ENCODE peak calls at places on chromosomes 6 and 20, in eight cellular contexts. One of them, this sample, is unnamed.

GRCh38 chr6:113690255-113690956 is 166.7 kb upstream of the MARCKS start:
- DNase-seq in cardiac fibroblast: peak
- DNase-seq in GM12864: no peak
- DNase-seq in CD8-positive, alpha-beta T cell: no peak
- DNase-seq in ovary: no peak
- DNase-seq in BJ: no peak
- DNase-seq in uterus: no peak
- DNase-seq in kidney epithelial cell: peak
- DNase-seq in this sample: peak

GRCh38 chr6:24453921-24454320 is 35.5 kb downstream of the GPLD1 start:
- DNase-seq in cardiac fibroblast: no peak
- DNase-seq in GM12864: no peak
- DNase-seq in CD8-positive, alpha-beta T cell: no peak
- DNase-seq in ovary: no peak
- DNase-seq in BJ: no peak
- DNase-seq in uterus: no peak
- DNase-seq in kidney epithelial cell: no peak
- DNase-seq in this sample: no peak

GRCh38 chr6:106608080-106608668 is 21.1 kb downstream of the RTN4IP1 start:
- DNase-seq in cardiac fibroblast: peak
- DNase-seq in GM12864: peak
- DNase-seq in CD8-positive, alpha-beta T cell: no peak
- DNase-seq in ovary: no peak
- DNase-seq in BJ: no peak
- DNase-seq in uterus: no peak
- DNase-seq in kidney epithelial cell: peak
- DNase-seq in this sample: no peak

GRCh38 chr6:155128971-155129370 is 133.9 kb downstream of the TIAM2 start:
- DNase-seq in cardiac fibroblast: no peak
- DNase-seq in GM12864: no peak
- DNase-seq in CD8-positive, alpha-beta T cell: no peak
- DNase-seq in ovary: no peak
- DNase-seq in BJ: no peak
- DNase-seq in uterus: no peak
- DNase-seq in kidney epithelial cell: no peak
- DNase-seq in this sample: no peak

GRCh38 chr20:7790189-7790588 is 150.1 kb downstream of the HAO1 start:
- DNase-seq in cardiac fibroblast: peak
- DNase-seq in GM12864: no peak
- DNase-seq in CD8-positive, alpha-beta T cell: no peak
- DNase-seq in ovary: no peak
- DNase-seq in BJ: no peak
- DNase-seq in uterus: no peak
- DNase-seq in kidney epithelial cell: no peak
- DNase-seq in this sample: no peak

GRCh38 chr6:149012040-149012545 is 265.3 kb downstream of the UST start:
- DNase-seq in cardiac fibroblast: peak
- DNase-seq in GM12864: no peak
- DNase-seq in CD8-positive, alpha-beta T cell: no peak
- DNase-seq in ovary: no peak
- DNase-seq in BJ: peak
- DNase-seq in uterus: peak
- DNase-seq in kidney epithelial cell: peak
- DNase-seq in this sample: peak

GRCh38 chr20:10040070-10040970 is 5.5 kb downstream of the ANKEF1 start:
- DNase-seq in cardiac fibroblast: peak
- DNase-seq in GM12864: no peak
- DNase-seq in CD8-positive, alpha-beta T cell: no peak
- DNase-seq in ovary: no peak
- DNase-seq in BJ: peak
- DNase-seq in uterus: no peak
- DNase-seq in kidney epithelial cell: no peak
- DNase-seq in this sample: peak

GRCh38 chr20:24966317-24967012 is 17.4 kb downstream of the CST7 start:
- DNase-seq in cardiac fibroblast: no peak
- DNase-seq in GM12864: no peak
- DNase-seq in CD8-positive, alpha-beta T cell: no peak
- DNase-seq in ovary: no peak
- DNase-seq in BJ: no peak
- DNase-seq in uterus: no peak
- DNase-seq in kidney epithelial cell: no peak
- DNase-seq in this sample: no peak

GRCh38 chr6:34066772-34067770 is 78.8 kb downstream of the GRM4 start:
- DNase-seq in cardiac fibroblast: no peak
- DNase-seq in GM12864: no peak
- DNase-seq in CD8-positive, alpha-beta T cell: no peak
- DNase-seq in ovary: no peak
- DNase-seq in BJ: no peak
- DNase-seq in uterus: no peak
- DNase-seq in kidney epithelial cell: no peak
- DNase-seq in this sample: no peak

GRCh38 chr20:50731930-50732690 is 730 bp downstream of the PARD6B start:
- DNase-seq in cardiac fibroblast: no peak
- DNase-seq in GM12864: no peak
- DNase-seq in CD8-positive, alpha-beta T cell: no peak
- DNase-seq in ovary: no peak
- DNase-seq in BJ: no peak
- DNase-seq in uterus: no peak
- DNase-seq in kidney epithelial cell: no peak
- DNase-seq in this sample: no peak

GRCh38 chr20:50734730-50735679 is 3.6 kb downstream of the PARD6B start:
- DNase-seq in cardiac fibroblast: no peak
- DNase-seq in GM12864: no peak
- DNase-seq in CD8-positive, alpha-beta T cell: no peak
- DNase-seq in ovary: no peak
- DNase-seq in BJ: no peak
- DNase-seq in uterus: no peak
- DNase-seq in kidney epithelial cell: no peak
- DNase-seq in this sample: no peak

GRCh38 chr20:50735813-50736212 is 4.4 kb downstream of the PARD6B start:
- DNase-seq in cardiac fibroblast: no peak
- DNase-seq in GM12864: no peak
- DNase-seq in CD8-positive, alpha-beta T cell: no peak
- DNase-seq in ovary: no peak
- DNase-seq in BJ: no peak
- DNase-seq in uterus: no peak
- DNase-seq in kidney epithelial cell: no peak
- DNase-seq in this sample: no peak

GRCh38 chr20:50731055-50731929 is at the start of gene PARD6B:
- DNase-seq in cardiac fibroblast: peak
- DNase-seq in GM12864: peak
- DNase-seq in CD8-positive, alpha-beta T cell: peak
- DNase-seq in ovary: peak
- DNase-seq in BJ: peak
- DNase-seq in uterus: peak
- DNase-seq in kidney epithelial cell: peak
- DNase-seq in this sample: peak

DNA sequence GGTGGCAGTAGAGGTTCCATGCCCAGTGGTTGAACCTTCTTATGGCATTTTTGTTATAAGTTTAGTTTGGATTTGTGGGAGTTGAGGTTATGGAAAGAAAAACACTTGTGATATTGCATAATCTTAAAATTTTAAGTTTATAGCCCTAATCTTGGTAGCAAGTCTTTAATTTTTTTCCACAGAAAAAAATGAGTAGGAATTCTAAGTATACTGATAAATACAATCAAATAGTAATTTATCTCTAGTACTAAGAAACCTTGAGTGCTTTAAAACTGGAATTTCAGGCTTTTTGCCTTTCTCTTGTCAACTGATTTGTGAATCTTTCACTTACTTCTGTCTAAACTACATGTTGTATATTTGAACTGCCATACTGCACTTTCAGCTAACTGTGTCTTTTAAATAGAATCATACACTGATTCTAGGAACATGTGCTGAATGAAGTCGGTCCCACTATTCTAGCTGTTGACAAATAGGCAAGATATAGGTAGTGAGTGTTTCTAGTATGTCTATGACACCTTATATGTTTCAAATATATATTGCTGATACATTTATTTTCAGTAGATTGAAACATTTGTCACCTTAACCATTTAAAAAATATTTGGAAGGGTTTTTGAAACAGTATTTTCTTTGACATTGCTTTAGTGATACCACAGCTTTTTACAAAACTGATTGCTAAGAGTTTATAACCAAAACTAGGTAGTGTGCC is 2.4 kb downstream of the PARD6B start:
- DNase-seq in cardiac fibroblast: no peak
- DNase-seq in GM12864: no peak
- DNase-seq in CD8-positive, alpha-beta T cell: no peak
- DNase-seq in ovary: no peak
- DNase-seq in BJ: no peak
- DNase-seq in uterus: no peak
- DNase-seq in kidney epithelial cell: no peak
- DNase-seq in this sample: no peak
- H3K4me3 ChIP-seq in cardiac fibroblast: no peak
- H3K4me3 ChIP-seq in GM12864: no peak
- H3K4me3 ChIP-seq in CD8-positive, alpha-beta T cell: no peak
- H3K4me3 ChIP-seq in ovary: no peak
- H3K4me3 ChIP-seq in BJ: no peak
- H3K4me3 ChIP-seq in uterus: no peak
- H3K4me3 ChIP-seq in kidney epithelial cell: peak
- H3K4me3 ChIP-seq in this sample: no peak

DNA sequence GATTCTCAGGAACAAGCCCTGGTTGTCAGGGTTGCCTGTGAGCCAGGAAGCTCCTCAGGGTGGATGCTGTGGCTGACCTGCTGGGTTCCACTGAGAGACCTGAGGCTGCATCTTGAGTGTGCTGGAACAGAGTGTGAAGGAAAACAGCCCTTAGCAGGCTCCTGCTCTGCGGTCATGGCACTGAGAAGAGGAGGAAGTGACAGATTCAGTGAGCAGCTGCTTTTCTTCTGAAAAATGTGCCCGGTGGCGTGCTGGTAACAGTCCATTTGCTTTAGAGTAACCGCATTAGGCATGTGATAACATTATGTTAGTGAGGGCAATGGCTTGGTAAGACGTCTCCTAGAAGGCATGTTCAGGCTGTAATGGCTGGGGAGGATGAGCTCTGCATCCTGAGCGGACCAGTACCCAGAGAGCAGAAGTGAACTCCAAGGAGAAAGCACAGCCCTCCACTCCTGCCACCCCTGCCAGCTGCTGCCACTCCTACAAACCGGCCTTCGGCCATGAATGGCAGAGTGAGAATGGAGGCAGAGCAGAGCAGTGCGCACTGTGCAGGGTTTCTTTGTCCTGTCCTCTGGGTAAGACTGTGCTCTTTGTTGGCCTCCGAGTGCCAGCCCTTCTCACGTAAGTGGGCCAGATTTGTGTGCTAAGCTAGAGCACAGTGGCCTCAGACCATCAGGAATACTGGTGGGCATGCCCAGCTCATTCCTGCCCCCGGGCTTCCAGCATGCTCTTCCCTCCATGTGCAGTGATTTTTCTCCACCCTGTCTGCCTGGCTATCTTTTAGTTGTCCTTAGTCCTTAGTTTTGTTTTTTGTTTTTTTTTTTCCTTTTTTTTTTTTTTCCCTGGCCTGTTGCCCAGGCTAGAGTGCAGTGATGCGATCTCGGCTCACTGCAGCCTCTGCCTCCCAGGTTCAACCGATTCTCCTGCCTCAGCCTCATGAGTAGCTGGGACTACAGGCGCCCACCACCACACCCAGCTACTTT is 98.1 kb upstream of the VSTM2L start:
- DNase-seq in cardiac fibroblast: peak
- DNase-seq in GM12864: peak
- DNase-seq in CD8-positive, alpha-beta T cell: no peak
- DNase-seq in ovary: no peak
- DNase-seq in BJ: no peak
- DNase-seq in uterus: no peak
- DNase-seq in kidney epithelial cell: no peak
- DNase-seq in this sample: no peak
- H3K4me3 ChIP-seq in cardiac fibroblast: no peak
- H3K4me3 ChIP-seq in GM12864: peak
- H3K4me3 ChIP-seq in CD8-positive, alpha-beta T cell: no peak
- H3K4me3 ChIP-seq in ovary: no peak
- H3K4me3 ChIP-seq in BJ: no peak
- H3K4me3 ChIP-seq in uterus: no peak
- H3K4me3 ChIP-seq in kidney epithelial cell: no peak
- H3K4me3 ChIP-seq in this sample: no peak

GRCh38 chr6:120010075-120010474 is 660.5 kb upstream of the MAN1A1 start:
- DNase-seq in cardiac fibroblast: no peak
- DNase-seq in GM12864: no peak
- DNase-seq in CD8-positive, alpha-beta T cell: no peak
- DNase-seq in ovary: no peak
- DNase-seq in BJ: no peak
- DNase-seq in uterus: no peak
- DNase-seq in kidney epithelial cell: no peak
- DNase-seq in this sample: no peak

DNA sequence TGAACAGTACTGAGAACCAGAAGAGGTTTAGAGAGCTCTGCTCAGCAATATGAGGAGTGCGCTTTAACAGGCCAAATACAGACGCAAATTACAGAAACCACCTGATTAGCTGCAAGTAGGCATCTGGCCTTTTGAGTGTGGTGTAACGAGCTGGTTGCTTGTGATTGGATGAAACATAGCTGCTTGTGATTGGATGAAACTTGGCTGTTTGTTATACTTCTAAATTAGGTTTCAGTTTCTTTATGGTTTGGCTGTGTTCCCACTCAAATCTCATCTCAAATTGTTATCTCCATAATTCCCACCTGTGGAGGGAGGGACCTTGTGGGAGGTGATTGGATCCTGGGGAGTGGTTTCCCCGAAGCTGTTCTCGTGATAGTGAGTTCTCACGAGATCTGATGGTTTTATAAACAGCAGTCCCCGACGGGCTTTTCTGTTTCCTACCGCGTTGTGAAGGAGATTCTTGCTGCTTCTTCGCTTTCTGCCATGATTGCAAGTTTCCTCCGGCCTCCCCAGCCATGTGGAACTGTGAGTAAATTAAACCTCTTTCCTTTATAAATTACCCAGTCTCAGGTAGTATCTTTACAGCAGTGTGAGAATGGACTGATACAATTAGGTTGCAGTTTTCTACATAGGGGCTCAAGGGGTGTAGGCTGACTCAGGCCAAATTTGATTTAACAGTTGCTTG is 655.9 kb upstream of the MAN1A1 start:
- DNase-seq in cardiac fibroblast: peak
- DNase-seq in GM12864: no peak
- DNase-seq in CD8-positive, alpha-beta T cell: no peak
- DNase-seq in ovary: no peak
- DNase-seq in BJ: no peak
- DNase-seq in uterus: no peak
- DNase-seq in kidney epithelial cell: no peak
- DNase-seq in this sample: no peak
- H3K4me3 ChIP-seq in cardiac fibroblast: no peak
- H3K4me3 ChIP-seq in GM12864: no peak
- H3K4me3 ChIP-seq in CD8-positive, alpha-beta T cell: no peak
- H3K4me3 ChIP-seq in ovary: no peak
- H3K4me3 ChIP-seq in BJ: no peak
- H3K4me3 ChIP-seq in uterus: no peak
- H3K4me3 ChIP-seq in kidney epithelial cell: no peak
- H3K4me3 ChIP-seq in this sample: no peak

DNA sequence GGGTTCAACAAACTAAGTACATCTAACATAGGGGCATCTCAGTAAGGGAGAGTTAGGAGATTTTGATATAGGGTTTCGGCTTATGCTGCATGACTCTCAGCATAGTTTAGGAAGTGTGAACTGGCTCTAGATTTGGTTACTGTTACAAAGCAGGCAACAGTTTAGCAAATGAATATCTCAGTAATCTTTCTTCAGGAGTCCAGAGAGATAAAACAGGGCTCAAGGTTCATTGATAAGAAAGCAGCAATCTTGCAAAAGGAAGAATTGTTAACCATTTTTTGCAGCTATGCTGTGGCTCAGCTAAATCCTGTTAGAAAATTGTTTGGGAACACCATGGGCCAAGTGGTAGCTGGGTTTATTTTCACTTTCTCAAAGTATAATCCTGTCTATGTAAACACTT is 161.3 kb downstream of the MEI4 start:
- DNase-seq in cardiac fibroblast: no peak
- DNase-seq in GM12864: no peak
- DNase-seq in CD8-positive, alpha-beta T cell: no peak
- DNase-seq in ovary: no peak
- DNase-seq in BJ: no peak
- DNase-seq in uterus: no peak
- DNase-seq in kidney epithelial cell: no peak
- DNase-seq in this sample: no peak
- H3K4me3 ChIP-seq in cardiac fibroblast: no peak
- H3K4me3 ChIP-seq in GM12864: no peak
- H3K4me3 ChIP-seq in CD8-positive, alpha-beta T cell: no peak
- H3K4me3 ChIP-seq in ovary: no peak
- H3K4me3 ChIP-seq in BJ: no peak
- H3K4me3 ChIP-seq in uterus: no peak
- H3K4me3 ChIP-seq in kidney epithelial cell: no peak
- H3K4me3 ChIP-seq in this sample: no peak

This sample was measured in AG04449.